ENCODE peak calls at places on chromosomes 12 and 14, in four cellular contexts. E, U, O and Z are unnamed samples.

GRCh38 chr12:74285773-74286172 is 251.9 kb upstream of the ATXN7L3B start:
- DNase-seq in U (no peak), E (no peak), O (no peak), Z (no peak)

GRCh38 chr12:57548488-57548887 is 1.4 kb upstream of the KIF5A start:
- DNase-seq in E (no peak), U (no peak), O (no peak), Z (no peak)

GRCh38 chr12:56029666-56030293 is 8.9 kb downstream of the IKZF4 start:
- DNase-seq in E (peak; percentile 57), U (peak; percentile 37), O (peak; percentile 41), Z (no peak)

GRCh38 chr14:72559669-72560068 is 334.2 kb downstream of the DPF3 start:
- DNase-seq in O (no peak), E (no peak), U (no peak), Z (no peak)

GRCh38 chr14:99123208-99123870 is 148.7 kb downstream of the BCL11B start:
- DNase-seq in E (no peak), O (no peak), U (peak; percentile 4), Z (no peak)

GRCh38 chr12:95637010-95637409 is 85.7 kb upstream of the USP44 start:
- DNase-seq in U (no peak), E (peak; percentile 49), O (no peak), Z (no peak)

GRCh38 chr12:6367065-6367968 is 8.0 kb downstream of the SCNN1A start:
- DNase-seq in O (no peak), E (no peak), U (no peak), Z (no peak)

GRCh38 chr14:73325630-73326299 is 88.5 kb downstream of the PAPLN start:
- DNase-seq in U (no peak), O (no peak), E (no peak), Z (no peak)

GRCh38 chr14:105470163-105470811 is 4.3 kb upstream of the CRIP2 start:
- DNase-seq in U (no peak), O (no peak), E (no peak), Z (no peak)

GRCh38 chr14:65019944-65020566 is 33.4 kb downstream of the FNTB start:
- DNase-seq in O (peak; percentile 28), E (peak; percentile 67), U (peak; percentile 41), Z (peak; percentile 33)

GRCh38 chr12:62760779-62761178 is 174.2 kb downstream of the PPM1H start:
- DNase-seq in O (no peak), U (no peak), E (no peak), Z (no peak)

GRCh38 chr14:97215263-97215969 is 418.2 kb downstream of the VRK1 start:
- DNase-seq in E (no peak), O (no peak), U (no peak), Z (no peak)

GRCh38 chr14:44982594-44982993 is 20.6 kb downstream of the TOGARAM1 start:
- DNase-seq in E (no peak), U (no peak), O (no peak), Z (no peak)

GRCh38 chr12:27460471-27460978 is 14.0 kb downstream of the SMCO2 start:
- DNase-seq in U (no peak), E (no peak), O (no peak), Z (no peak)

GRCh38 chr14:81414123-81414522 is 14.0 kb upstream of the STON2 start:
- DNase-seq in E (no peak), U (no peak), O (no peak), Z (no peak)

GRCh38 chr14:32470161-32470705 is 141.1 kb downstream of the AKAP6 start:
- DNase-seq in U (no peak), O (no peak), E (no peak), Z (no peak)

GRCh38 chr14:77682158-77682553 is 25.7 kb downstream of the ALKBH1 start:
- DNase-seq in O (no peak), E (no peak), U (no peak), Z (no peak)

GRCh38 chr14:101466456-101467180 is 94.7 kb upstream of the DIO3 start:
- DNase-seq in O (no peak), U (no peak), E (no peak), Z (no peak)
- TF ChIP-seq CTCF in O (no peak), U (no peak), E (no peak), Z (no peak)

DNA sequence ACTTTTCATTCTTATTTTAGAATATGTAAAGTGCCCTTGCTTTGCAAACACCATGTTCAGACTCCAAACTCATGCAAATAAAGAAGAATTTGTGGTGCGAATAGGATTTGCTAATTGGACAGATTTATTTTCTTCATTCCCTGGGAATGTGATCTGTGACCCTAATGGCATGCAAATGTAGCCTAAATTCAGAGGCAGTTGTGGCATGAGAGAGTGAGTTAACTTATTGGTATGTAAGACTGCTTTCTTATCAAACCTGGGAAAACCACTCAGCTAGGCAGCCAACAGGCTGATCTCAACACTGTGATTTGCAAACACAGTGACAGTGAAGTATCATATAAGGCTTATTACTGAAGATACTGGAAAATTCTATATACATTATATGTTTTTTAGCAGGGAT is 10.0 kb downstream of the CAPZA3 start:
- DNase-seq in E (no peak), U (no peak), O (no peak), Z (no peak)
- H3K4me1 ChIP-seq in E (peaks cover 7% of the 10 kb centered on the region), U (peaks cover 3% of the 10 kb centered on the region), O (no peaks in the 10 kb centered on the region), Z (peaks cover 15% of the 10 kb centered on the region)

GRCh38 chr14:104283197-104284106 is 145.1 kb downstream of the KIF26A start:
- DNase-seq in O (peak; percentile 8), E (no peak), U (no peak), Z (no peak)
- TF ChIP-seq CTCF in O (no peak), E (no peak), U (no peak), Z (no peak)

DNA sequence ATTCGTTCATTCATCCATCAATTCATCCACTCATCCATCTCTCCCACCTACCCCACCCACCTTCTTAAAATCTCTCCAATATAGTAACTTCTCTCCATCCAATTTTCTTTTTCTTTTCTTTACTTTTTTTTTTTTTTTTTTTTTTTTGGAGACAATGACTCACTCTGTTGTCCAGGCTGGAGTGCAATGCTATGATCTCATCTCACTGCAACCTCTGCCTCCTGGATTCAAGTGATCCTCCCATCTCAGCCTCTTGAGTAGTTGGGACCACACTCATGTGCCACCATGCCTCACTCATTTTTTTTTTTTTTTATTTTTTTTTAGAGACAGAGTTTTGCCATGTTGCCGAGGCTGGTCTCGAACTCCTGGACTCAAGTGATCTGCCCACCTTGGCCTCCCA is 118.4 kb downstream of the SUDS3 start:
- DNase-seq in U (no peak), E (no peak), O (no peak), Z (no peak)
- H3K4me1 ChIP-seq in U (peaks cover 8% of the 10 kb centered on the region), E (no peaks in the 10 kb centered on the region), O (no peaks in the 10 kb centered on the region), Z (no peaks in the 10 kb centered on the region)

DNA sequence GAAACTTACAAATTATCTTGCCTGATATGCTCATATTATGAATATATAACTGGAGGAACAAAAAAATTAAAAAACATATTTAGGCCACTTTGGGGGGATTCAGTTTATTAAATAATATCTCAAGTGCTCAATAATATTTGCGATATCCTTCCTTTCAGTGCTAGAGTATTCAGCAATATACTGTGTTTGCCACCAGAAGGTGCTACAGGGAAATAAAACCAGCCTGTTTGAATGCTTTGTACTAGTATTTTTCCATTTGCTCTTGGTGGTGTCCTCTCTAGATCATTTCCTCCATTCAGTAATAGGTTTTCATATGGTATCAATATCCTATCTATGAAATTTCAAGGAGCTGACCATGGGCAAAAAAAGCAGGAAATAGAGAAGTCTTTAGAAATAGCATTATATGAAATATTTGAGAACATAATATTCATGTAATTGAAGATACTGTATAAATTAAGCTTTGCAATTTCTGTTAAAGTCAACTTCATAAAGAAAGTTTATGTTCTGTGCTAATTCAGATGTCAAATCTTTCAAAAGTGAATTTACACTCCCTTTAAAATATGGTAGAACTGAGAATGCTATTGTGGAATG is 106.2 kb upstream of the NAV3 start:
- DNase-seq in U (no peak), E (no peak), O (no peak), Z (no peak)
- TF ChIP-seq CTCF in U (peak; percentile 69), E (no peak), O (peak; percentile 55), Z (peak; percentile 77)

GRCh38 chr14:68922886-68923285 is 56.2 kb downstream of the ACTN1 start:
- DNase-seq in U (no peak), E (no peak), O (no peak), Z (no peak)
- H3K4me1 ChIP-seq in U (peaks cover 12% of the 10 kb centered on the region), E (no peaks in the 10 kb centered on the region), O (no peaks in the 10 kb centered on the region), Z (peaks cover 55% of the 10 kb centered on the region)

GRCh38 chr14:100419856-100420255 is 96.7 kb downstream of the SLC25A47 start:
- DNase-seq in U (no peak), O (no peak), E (no peak), Z (no peak)
- TF ChIP-seq CTCF in U (no peak), O (no peak), E (no peak), Z (no peak)

GRCh38 chr12:14846042-14846587 is 2.8 kb upstream of the ART4 start:
- DNase-seq in U (no peak), E (no peak), O (no peak), Z (no peak)
- H3K4me1 ChIP-seq in U (peaks cover 10% of the 10 kb centered on the region), E (peaks cover 22% of the 10 kb centered on the region), O (peaks cover 9% of the 10 kb centered on the region), Z (peaks cover 7% of the 10 kb centered on the region)

GRCh38 chr12:76031414-76032042 is at the start of gene PHLDA1:
- DNase-seq in O (peak; percentile 95), E (peak; percentile 93), U (peak; percentile 94), Z (peak; percentile 96)
- TF ChIP-seq CTCF in O (peak; percentile 66), E (peak; percentile 73), U (peak; percentile 40), Z (peak; percentile 63)